ENCODE peak calls at places on chromosomes 3 and 15, in seven cellular contexts. V, C, F, B, G, R and S are unnamed samples.

GRCh38 chr3:64501298-64501906 is 186.4 kb downstream of the ADAMTS9 start:
- DNase-seq in F (no peak), G (no peak), C (no peak), R (no peak), V (peak), B (no peak), S (no peak)

GRCh38 chr3:72533584-72534473 is 314.4 kb downstream of the SHQ1 start:
- DNase-seq in R (no peak), V (no peak), F (no peak), G (no peak), B (no peak), C (no peak), S (peak)

GRCh38 chr3:122760457-122761271 is 33.0 kb downstream of the HSPBAP1 start:
- DNase-seq in R (no peak), V (no peak), F (no peak), G (no peak), B (no peak), C (no peak), S (no peak)

GRCh38 chr15:84772031-84772430 is 23.6 kb downstream of the ZNF592 start:
- DNase-seq in F (no peak), G (no peak), C (no peak), V (no peak), R (no peak), B (no peak), S (no peak)

GRCh38 chr3:34361921-34362320 is 563.5 kb downstream of the PDCD6IP start:
- DNase-seq in V (no peak), R (no peak), C (no peak), B (no peak), G (no peak), F (no peak), S (peak)

GRCh38 chr15:60101416-60101815 is 97.3 kb downstream of the FOXB1 start:
- DNase-seq in V (no peak), R (no peak), B (no peak), F (no peak), C (no peak), G (no peak), S (no peak)

GRCh38 chr3:45475145-45475544 is 86.8 kb downstream of the LARS2 start:
- DNase-seq in G (no peak), R (no peak), F (no peak), V (peak), C (no peak), B (no peak), S (no peak)

GRCh38 chr15:62969442-62970089 is 73.0 kb upstream of the TPM1 start:
- DNase-seq in B (no peak), F (no peak), R (no peak), C (no peak), V (no peak), G (no peak), S (no peak)

GRCh38 chr15:86555939-86556725 is 476.5 kb downstream of the AGBL1 start:
- DNase-seq in R (no peak), G (no peak), V (no peak), B (no peak), F (no peak), C (no peak), S (no peak)

GRCh38 chr15:64865998-64866520 is 24.3 kb downstream of the PLEKHO2 start:
- DNase-seq in V (no peak), C (peak), F (peak), B (peak), R (no peak), G (no peak), S (no peak)

GRCh38 chr15:28107111-28107893 is 8.2 kb upstream of the OCA2 start:
- DNase-seq in C (no peak), R (no peak), G (peak), V (no peak), B (no peak), F (no peak), S (no peak)

GRCh38 chr3:15769256-15769915 is 28.4 kb downstream of the ANKRD28 start:
- DNase-seq in V (no peak), F (no peak), B (no peak), R (no peak), C (no peak), G (no peak), S (no peak)

GRCh38 chr3:72161870-72162617 is 377.1 kb upstream of the PROK2 start:
- DNase-seq in B (no peak), G (no peak), V (no peak), F (no peak), C (no peak), R (peak), S (no peak)

GRCh38 chr3:160106905-160107861 is 118.0 kb upstream of the C3orf80 start:
- DNase-seq in R (no peak), F (no peak), C (no peak), B (no peak), G (no peak), V (no peak), S (no peak)

GRCh38 chr3:17808994-17809393 is 66.6 kb upstream of the TBC1D5 start:
- DNase-seq in F (no peak), V (no peak), G (no peak), R (peak), B (no peak), C (no peak), S (no peak)

GRCh38 chr3:55721716-55722484 is 234.8 kb upstream of the WNT5A start:
- DNase-seq in B (no peak), V (no peak), C (no peak), R (no peak), G (no peak), F (no peak), S (peak)

GRCh38 chr3:169694117-169694516 is 30.6 kb upstream of the MECOM start:
- DNase-seq in V (no peak), G (no peak), C (no peak), R (no peak), B (no peak), F (no peak), S (no peak)